ENCODE peak calls at places on chromosome 1, in eight cellular contexts. M is type B pancreatic cell, T is mammary epithelial cell, V is neural progenitor cell, D is upper lobe of right lung, B is neural crest cell, C is fibroblast of lung, X is fibroblast of the aortic adventitia. F is an unnamed sample.

GRCh38 chr1:56050911-56051310 is 528.5 kb downstream of the PLPP3 start:
- DNase-seq in M (no peak), T (no peak), V (no peak), D (no peak), B (no peak), C (no peak), X (no peak), F (no peak)

GRCh38 chr1:74697832-74698231 is 24.2 kb upstream of the ERICH3 start:
- DNase-seq in M (no peak), T (no peak), V (no peak), D (no peak), B (no peak), C (no peak), X (no peak), F (no peak)

GRCh38 chr1:198246331-198246730 is 89.5 kb downstream of the NEK7 start:
- DNase-seq in M (no peak), T (no peak), V (no peak), D (no peak), B (no peak), C (peak; percentile 37), X (no peak), F (no peak)

GRCh38 chr1:151347523-151348246 is 633 bp upstream of the RFX5 start:
- DNase-seq in M (no peak), T (no peak), V (no peak), D (no peak), B (no peak), C (no peak), X (no peak), F (no peak)

GRCh38 chr1:236576004-236576403 is 28.3 kb downstream of the HEATR1 start:
- DNase-seq in M (no peak), T (peak; percentile 0), V (no peak), D (no peak), B (no peak), C (no peak), X (peak; percentile 13), F (no peak)

GRCh38 chr1:8122160-8122476 is 96.0 kb upstream of the ERRFI1 start:
- DNase-seq in M (no peak), T (peak; percentile 31), V (no peak), D (no peak), B (no peak), C (peak; percentile 70), X (no peak), F (no peak)

GRCh38 chr1:30670195-30671060 is 53.0 kb downstream of the MATN1 start:
- DNase-seq in M (no peak), T (peak; percentile 61), V (no peak), D (peak; percentile 29), B (no peak), C (peak; percentile 61), X (peak; percentile 89), F (no peak)

GRCh38 chr1:154460695-154461249 is 41.2 kb upstream of the TDRD10 start:
- DNase-seq in M (no peak), T (no peak), V (no peak), D (peak; percentile 17), B (no peak), C (no peak), X (no peak), F (no peak)

GRCh38 chr1:68119445-68119844 is 69.0 kb upstream of the DIRAS3 start:
- DNase-seq in M (no peak), T (no peak), V (no peak), D (no peak), B (no peak), C (no peak), X (no peak), F (no peak)
- TF ChIP-seq CTCF in M (no peak), T (no peak), V (no peak), D (no peak), B (no peak), C (no peak), X (no peak), F (no peak)

GRCh38 chr1:105793541-105794146 is 1262.8 kb upstream of the PRMT6 start:
- DNase-seq in M (no peak), T (peak; percentile 1), V (peak; percentile 70), D (no peak), B (peak; percentile 61), C (peak; percentile 8), X (no peak), F (no peak)
- TF ChIP-seq CTCF in M (peak; percentile 89), T (peak; percentile 73), V (peak; percentile 90), D (peak; percentile 51), B (peak; percentile 84), C (no peak), X (no peak), F (peak; percentile 49)

GRCh38 chr1:69077633-69078032 is 490.1 kb upstream of the LRRC7 start:
- DNase-seq in M (no peak), T (no peak), V (peak; percentile 70), D (no peak), B (no peak), C (no peak), X (no peak), F (no peak)

GRCh38 chr1:69077198-69077597 is 490.5 kb upstream of the LRRC7 start:
- DNase-seq in M (no peak), T (no peak), V (no peak), D (no peak), B (no peak), C (no peak), X (no peak), F (no peak)

GRCh38 chr1:69076631-69077030 is 491.1 kb upstream of the LRRC7 start:
- DNase-seq in M (no peak), T (no peak), V (peak; percentile 21), D (no peak), B (no peak), C (no peak), X (no peak), F (no peak)

GRCh38 chr1:69070660-69071373 is 496.9 kb upstream of the LRRC7 start:
- DNase-seq in M (no peak), T (no peak), V (no peak), D (no peak), B (no peak), C (no peak), X (no peak), F (no peak)

DNA sequence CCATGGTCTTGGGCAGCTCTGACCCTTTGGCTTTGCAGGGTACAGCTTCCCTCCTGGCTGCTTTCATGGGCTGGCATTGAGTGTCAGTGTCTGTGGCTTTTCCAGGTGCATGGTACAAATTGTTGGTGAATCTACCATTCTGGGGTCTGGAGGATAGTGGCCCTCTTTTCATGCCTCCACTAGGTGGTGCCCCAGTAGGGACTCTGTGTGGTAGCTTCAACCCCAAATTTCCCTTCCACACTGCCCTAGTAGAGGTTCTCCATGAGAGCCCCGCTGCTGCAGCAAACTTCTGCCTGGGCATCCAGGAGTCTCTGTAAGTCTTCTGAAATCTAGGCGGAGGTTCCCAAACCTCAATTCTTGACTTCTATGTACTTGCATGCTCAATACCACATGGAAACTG is 494.5 kb upstream of the LRRC7 start:
- DNase-seq in M (no peak), T (no peak), V (no peak), D (no peak), B (no peak), C (no peak), X (no peak), F (no peak)
- TF ChIP-seq CTCF in M (no peak), T (no peak), V (no peak), D (no peak), B (no peak), C (no peak), X (no peak), F (no peak)

GRCh38 chr1:226809785-226810571 is 60.4 kb upstream of the PSEN2 start:
- DNase-seq in M (no peak), T (no peak), V (no peak), D (no peak), B (no peak), C (no peak), X (peak; percentile 75), F (no peak)
- TF ChIP-seq CTCF in M (no peak), T (no peak), V (no peak), D (no peak), B (no peak), C (no peak), X (no peak), F (no peak)

GRCh38 chr1:214719207-214719606 is 116.2 kb downstream of the CENPF start:
- DNase-seq in M (no peak), T (no peak), V (no peak), D (no peak), B (no peak), C (no peak), X (peak; percentile 34), F (no peak)
- TF ChIP-seq CTCF in M (peak; percentile 48), T (peak; percentile 8), V (peak; percentile 41), D (no peak), B (no peak), C (no peak), X (peak; percentile 44), F (no peak)